ENCODE peak calls at places on chromosome 2, in five cellular contexts. One of them, this sample, is unnamed.

GRCh38 chr2:11370377-11371098 is 26.1 kb upstream of the ROCK2 start:
- DNase-seq in EH: peak; percentile 31
- DNase-seq in hepatic stellate cell: no peak
- DNase-seq in LoVo: peak; percentile 88
- DNase-seq in Calu3: peak; percentile 73
- DNase-seq in this sample: no peak

GRCh38 chr2:202387608-202388342 is 11.6 kb downstream of the BMPR2 start:
- DNase-seq in EH: peak; percentile 6
- DNase-seq in Calu3: no peak
- DNase-seq in hepatic stellate cell: no peak
- DNase-seq in LoVo: no peak
- DNase-seq in this sample: no peak

GRCh38 chr2:40440835-40441234 is 11.1 kb downstream of the SLC8A1 start:
- DNase-seq in LoVo: no peak
- DNase-seq in EH: peak; percentile 83
- DNase-seq in Calu3: no peak
- DNase-seq in hepatic stellate cell: no peak
- DNase-seq in this sample: no peak

GRCh38 chr2:33607137-33607781 is 8.2 kb upstream of the FAM98A start:
- DNase-seq in Calu3: no peak
- DNase-seq in hepatic stellate cell: no peak
- DNase-seq in LoVo: no peak
- DNase-seq in EH: no peak
- DNase-seq in this sample: no peak

GRCh38 chr2:68971591-68972231 is 2.7 kb upstream of the GKN1 start:
- DNase-seq in EH: peak; percentile 100
- DNase-seq in LoVo: peak; percentile 21
- DNase-seq in hepatic stellate cell: peak; percentile 49
- DNase-seq in Calu3: peak; percentile 17
- DNase-seq in this sample: peak; percentile 99

GRCh38 chr2:143473206-143473605 is 344.0 kb downstream of the ARHGAP15 start:
- DNase-seq in EH: peak; percentile 78
- DNase-seq in hepatic stellate cell: peak; percentile 22
- DNase-seq in LoVo: no peak
- DNase-seq in Calu3: peak; percentile 1
- DNase-seq in this sample: peak; percentile 61

GRCh38 chr2:23563673-23564617 is 179.0 kb downstream of the KLHL29 start:
- DNase-seq in EH: peak; percentile 74
- DNase-seq in LoVo: no peak
- DNase-seq in Calu3: peak; percentile 47
- DNase-seq in hepatic stellate cell: no peak
- DNase-seq in this sample: no peak

GRCh38 chr2:26573241-26573925 is 67.8 kb downstream of the CIB4 start:
- DNase-seq in LoVo: no peak
- DNase-seq in Calu3: no peak
- DNase-seq in hepatic stellate cell: no peak
- DNase-seq in EH: no peak
- DNase-seq in this sample: no peak

GRCh38 chr2:16175247-16175825 is 235.0 kb downstream of the MYCN start:
- DNase-seq in LoVo: no peak
- DNase-seq in hepatic stellate cell: no peak
- DNase-seq in Calu3: no peak
- DNase-seq in EH: no peak
- DNase-seq in this sample: no peak

GRCh38 chr2:48545244-48545643 is 15.3 kb downstream of the STON1 start:
- DNase-seq in EH: no peak
- DNase-seq in hepatic stellate cell: no peak
- DNase-seq in LoVo: no peak
- DNase-seq in Calu3: no peak
- DNase-seq in this sample: no peak

GRCh38 chr2:194700726-194701125 is 956.3 kb upstream of the SLC39A10 start:
- DNase-seq in EH: no peak
- DNase-seq in LoVo: no peak
- DNase-seq in hepatic stellate cell: no peak
- DNase-seq in Calu3: no peak
- DNase-seq in this sample: no peak

GRCh38 chr2:47808614-47809013 is 25.7 kb downstream of the MSH6 start:
- DNase-seq in EH: no peak
- DNase-seq in hepatic stellate cell: no peak
- DNase-seq in LoVo: no peak
- DNase-seq in Calu3: no peak
- DNase-seq in this sample: no peak

GRCh38 chr2:196113061-196113974 is 44.7 kb upstream of the DNAH7 start:
- DNase-seq in hepatic stellate cell: peak; percentile 16
- DNase-seq in EH: peak; percentile 87
- DNase-seq in LoVo: peak; percentile 35
- DNase-seq in Calu3: peak; percentile 19
- DNase-seq in this sample: peak; percentile 13

GRCh38 chr2:236321430-236321829 is 57.2 kb upstream of the ASB18 start:
- DNase-seq in Calu3: no peak
- DNase-seq in LoVo: no peak
- DNase-seq in EH: no peak
- DNase-seq in hepatic stellate cell: no peak
- DNase-seq in this sample: no peak

GRCh38 chr2:1728821-1729220 is 15.5 kb downstream of the PXDN start:
- DNase-seq in hepatic stellate cell: no peak
- DNase-seq in LoVo: no peak
- DNase-seq in EH: no peak
- DNase-seq in Calu3: no peak
- DNase-seq in this sample: no peak

GRCh38 chr2:236998758-236999157 is 86.9 kb upstream of the COPS8 start:
- DNase-seq in EH: peak; percentile 20
- DNase-seq in hepatic stellate cell: no peak
- DNase-seq in Calu3: no peak
- DNase-seq in LoVo: no peak
- DNase-seq in this sample: no peak

GRCh38 chr2:173008786-173009185 is 66.9 kb upstream of the MAP3K20 start:
- DNase-seq in hepatic stellate cell: no peak
- DNase-seq in LoVo: no peak
- DNase-seq in EH: no peak
- DNase-seq in Calu3: no peak
- DNase-seq in this sample: no peak

GRCh38 chr2:121473502-121473901 is 57.2 kb upstream of the RNU4ATAC start:
- DNase-seq in Calu3: no peak
- DNase-seq in LoVo: no peak
- DNase-seq in EH: no peak
- DNase-seq in hepatic stellate cell: no peak
- DNase-seq in this sample: no peak

GRCh38 chr2:60867848-60868247 is 13.5 kb upstream of the REL start:
- DNase-seq in Calu3: no peak
- DNase-seq in EH: no peak
- DNase-seq in hepatic stellate cell: no peak
- DNase-seq in LoVo: no peak
- DNase-seq in this sample: no peak

GRCh38 chr2:100239513-100240210 is 82.6 kb downstream of the LONRF2 start:
- DNase-seq in EH: no peak
- DNase-seq in Calu3: no peak
- DNase-seq in LoVo: no peak
- DNase-seq in hepatic stellate cell: no peak
- DNase-seq in this sample: no peak

GRCh38 chr2:212133337-212133736 is 405.3 kb downstream of the ERBB4 start:
- DNase-seq in LoVo: no peak
- DNase-seq in Calu3: no peak
- DNase-seq in EH: no peak
- DNase-seq in hepatic stellate cell: no peak
- DNase-seq in this sample: no peak

GRCh38 chr2:106638043-106638442 is 150.9 kb downstream of the CD8B2 start:
- DNase-seq in EH: peak; percentile 20
- DNase-seq in hepatic stellate cell: peak; percentile 5
- DNase-seq in Calu3: no peak
- DNase-seq in LoVo: peak; percentile 25
- DNase-seq in this sample: no peak

GRCh38 chr2:162244559-162245031 is 1.4 kb upstream of the FAP start:
- DNase-seq in EH: peak; percentile 98
- DNase-seq in LoVo: peak; percentile 4
- DNase-seq in Calu3: peak; percentile 59
- DNase-seq in hepatic stellate cell: peak; percentile 49
- DNase-seq in this sample: peak; percentile 90

GRCh38 chr2:20057268-20057667 is 5.8 kb upstream of the LAPTM4A start:
- DNase-seq in EH: no peak
- DNase-seq in LoVo: no peak
- DNase-seq in Calu3: no peak
- DNase-seq in hepatic stellate cell: no peak
- DNase-seq in this sample: no peak

GRCh38 chr2:85538507-85539360 is at the start of gene MAT2A:
- DNase-seq in Calu3: peak; percentile 98
- DNase-seq in LoVo: peak; percentile 89
- DNase-seq in EH: peak; percentile 90
- DNase-seq in hepatic stellate cell: peak; percentile 92
- DNase-seq in this sample: peak; percentile 93

GRCh38 chr2:234495801-234496441 is 960 bp downstream of the ARL4C start:
- DNase-seq in Calu3: peak; percentile 42
- DNase-seq in EH: peak; percentile 39
- DNase-seq in LoVo: no peak
- DNase-seq in hepatic stellate cell: peak; percentile 22
- DNase-seq in this sample: no peak

GRCh38 chr2:31440764-31441163 is 26.2 kb upstream of the XDH start:
- DNase-seq in LoVo: no peak
- DNase-seq in Calu3: no peak
- DNase-seq in EH: peak; percentile 91
- DNase-seq in hepatic stellate cell: peak; percentile 46
- DNase-seq in this sample: peak; percentile 86